ENCODE peak calls at places on chromosomes 11 and 22, in six cellular contexts. One of them, this sample, is unnamed.

GRCh38 chr11:131745405-131745804 is 375.0 kb downstream of the NTM start:
- DNase-seq in activated CD4-positive, alpha-beta T cell treated with anti-CD3 and anti-CD28 coated beads, Interleukin-2, amount 50 U/mL, for 4 hours: no peak
- DNase-seq in stimulated activated CD8-positive, alpha-beta memory T cell treated with anti-CD3 and anti-CD28 coated beads, Interleukin-4, amount 100 ng/mL, for 48 hours: no peak
- DNase-seq in left ventricle myocardium superior: no peak
- DNase-seq in globus pallidus: no peak
- DNase-seq in activated T-cell treated with anti-CD3 and anti-CD28 coated beads, Interleukin-2, amount 50 U/mL, for 72 hours: no peak
- DNase-seq in this sample: no peak

GRCh38 chr11:127136438-127136837 is 135.9 kb upstream of the KIRREL3 start:
- DNase-seq in activated CD4-positive, alpha-beta T cell treated with anti-CD3 and anti-CD28 coated beads, Interleukin-2, amount 50 U/mL, for 4 hours: no peak
- DNase-seq in stimulated activated CD8-positive, alpha-beta memory T cell treated with anti-CD3 and anti-CD28 coated beads, Interleukin-4, amount 100 ng/mL, for 48 hours: no peak
- DNase-seq in left ventricle myocardium superior: no peak
- DNase-seq in globus pallidus: no peak
- DNase-seq in activated T-cell treated with anti-CD3 and anti-CD28 coated beads, Interleukin-2, amount 50 U/mL, for 72 hours: no peak
- DNase-seq in this sample: no peak

GRCh38 chr11:96969251-96969650 is 579.4 kb downstream of the JRKL start:
- DNase-seq in activated CD4-positive, alpha-beta T cell treated with anti-CD3 and anti-CD28 coated beads, Interleukin-2, amount 50 U/mL, for 4 hours: no peak
- DNase-seq in stimulated activated CD8-positive, alpha-beta memory T cell treated with anti-CD3 and anti-CD28 coated beads, Interleukin-4, amount 100 ng/mL, for 48 hours: no peak
- DNase-seq in left ventricle myocardium superior: no peak
- DNase-seq in globus pallidus: no peak
- DNase-seq in activated T-cell treated with anti-CD3 and anti-CD28 coated beads, Interleukin-2, amount 50 U/mL, for 72 hours: no peak
- DNase-seq in this sample: no peak

GRCh38 chr11:67117667-67118058 is 1.4 kb upstream of the KDM2A start:
- DNase-seq in activated CD4-positive, alpha-beta T cell treated with anti-CD3 and anti-CD28 coated beads, Interleukin-2, amount 50 U/mL, for 4 hours: no peak
- DNase-seq in stimulated activated CD8-positive, alpha-beta memory T cell treated with anti-CD3 and anti-CD28 coated beads, Interleukin-4, amount 100 ng/mL, for 48 hours: peak; percentile 57
- DNase-seq in left ventricle myocardium superior: peak; percentile 67
- DNase-seq in globus pallidus: peak; percentile 13
- DNase-seq in activated T-cell treated with anti-CD3 and anti-CD28 coated beads, Interleukin-2, amount 50 U/mL, for 72 hours: peak; percentile 67
- DNase-seq in this sample: no peak

GRCh38 chr22:19597399-19597735 is 73.2 kb upstream of the CLDN5 start:
- DNase-seq in activated CD4-positive, alpha-beta T cell treated with anti-CD3 and anti-CD28 coated beads, Interleukin-2, amount 50 U/mL, for 4 hours: peak; percentile 26
- DNase-seq in stimulated activated CD8-positive, alpha-beta memory T cell treated with anti-CD3 and anti-CD28 coated beads, Interleukin-4, amount 100 ng/mL, for 48 hours: no peak
- DNase-seq in left ventricle myocardium superior: no peak
- DNase-seq in globus pallidus: no peak
- DNase-seq in activated T-cell treated with anti-CD3 and anti-CD28 coated beads, Interleukin-2, amount 50 U/mL, for 72 hours: peak; percentile 14
- DNase-seq in this sample: no peak

GRCh38 chr22:40014661-40015255 is 20.0 kb downstream of the FAM83F start:
- DNase-seq in activated CD4-positive, alpha-beta T cell treated with anti-CD3 and anti-CD28 coated beads, Interleukin-2, amount 50 U/mL, for 4 hours: no peak
- DNase-seq in stimulated activated CD8-positive, alpha-beta memory T cell treated with anti-CD3 and anti-CD28 coated beads, Interleukin-4, amount 100 ng/mL, for 48 hours: no peak
- DNase-seq in left ventricle myocardium superior: no peak
- DNase-seq in globus pallidus: no peak
- DNase-seq in activated T-cell treated with anti-CD3 and anti-CD28 coated beads, Interleukin-2, amount 50 U/mL, for 72 hours: no peak
- DNase-seq in this sample: no peak

GRCh38 chr11:74318241-74318932 is 6.9 kb upstream of the P4HA3 start:
- DNase-seq in activated CD4-positive, alpha-beta T cell treated with anti-CD3 and anti-CD28 coated beads, Interleukin-2, amount 50 U/mL, for 4 hours: no peak
- DNase-seq in stimulated activated CD8-positive, alpha-beta memory T cell treated with anti-CD3 and anti-CD28 coated beads, Interleukin-4, amount 100 ng/mL, for 48 hours: no peak
- DNase-seq in left ventricle myocardium superior: no peak
- DNase-seq in globus pallidus: no peak
- DNase-seq in activated T-cell treated with anti-CD3 and anti-CD28 coated beads, Interleukin-2, amount 50 U/mL, for 72 hours: no peak
- DNase-seq in this sample: no peak

GRCh38 chr11:101390539-101390938 is 193.3 kb downstream of the TRPC6 start:
- DNase-seq in activated CD4-positive, alpha-beta T cell treated with anti-CD3 and anti-CD28 coated beads, Interleukin-2, amount 50 U/mL, for 4 hours: no peak
- DNase-seq in stimulated activated CD8-positive, alpha-beta memory T cell treated with anti-CD3 and anti-CD28 coated beads, Interleukin-4, amount 100 ng/mL, for 48 hours: no peak
- DNase-seq in left ventricle myocardium superior: no peak
- DNase-seq in globus pallidus: no peak
- DNase-seq in activated T-cell treated with anti-CD3 and anti-CD28 coated beads, Interleukin-2, amount 50 U/mL, for 72 hours: no peak
- DNase-seq in this sample: no peak

GRCh38 chr11:67429038-67429668 is 859 bp downstream of the RPS6KB2 start:
- DNase-seq in activated CD4-positive, alpha-beta T cell treated with anti-CD3 and anti-CD28 coated beads, Interleukin-2, amount 50 U/mL, for 4 hours: no peak
- DNase-seq in stimulated activated CD8-positive, alpha-beta memory T cell treated with anti-CD3 and anti-CD28 coated beads, Interleukin-4, amount 100 ng/mL, for 48 hours: no peak
- DNase-seq in left ventricle myocardium superior: no peak
- DNase-seq in globus pallidus: no peak
- DNase-seq in activated T-cell treated with anti-CD3 and anti-CD28 coated beads, Interleukin-2, amount 50 U/mL, for 72 hours: no peak
- DNase-seq in this sample: no peak

GRCh38 chr11:10272132-10272531 is 21.9 kb downstream of the SBF2 start:
- DNase-seq in activated CD4-positive, alpha-beta T cell treated with anti-CD3 and anti-CD28 coated beads, Interleukin-2, amount 50 U/mL, for 4 hours: no peak
- DNase-seq in stimulated activated CD8-positive, alpha-beta memory T cell treated with anti-CD3 and anti-CD28 coated beads, Interleukin-4, amount 100 ng/mL, for 48 hours: no peak
- DNase-seq in left ventricle myocardium superior: no peak
- DNase-seq in globus pallidus: no peak
- DNase-seq in activated T-cell treated with anti-CD3 and anti-CD28 coated beads, Interleukin-2, amount 50 U/mL, for 72 hours: no peak
- DNase-seq in this sample: no peak

GRCh38 chr22:28801845-28802594 is 1.7 kb upstream of the XBP1 start:
- DNase-seq in activated CD4-positive, alpha-beta T cell treated with anti-CD3 and anti-CD28 coated beads, Interleukin-2, amount 50 U/mL, for 4 hours: no peak
- DNase-seq in stimulated activated CD8-positive, alpha-beta memory T cell treated with anti-CD3 and anti-CD28 coated beads, Interleukin-4, amount 100 ng/mL, for 48 hours: no peak
- DNase-seq in left ventricle myocardium superior: no peak
- DNase-seq in globus pallidus: no peak
- DNase-seq in activated T-cell treated with anti-CD3 and anti-CD28 coated beads, Interleukin-2, amount 50 U/mL, for 72 hours: no peak
- DNase-seq in this sample: no peak

GRCh38 chr11:131999084-131999483 is 628.7 kb downstream of the NTM start:
- DNase-seq in activated CD4-positive, alpha-beta T cell treated with anti-CD3 and anti-CD28 coated beads, Interleukin-2, amount 50 U/mL, for 4 hours: no peak
- DNase-seq in stimulated activated CD8-positive, alpha-beta memory T cell treated with anti-CD3 and anti-CD28 coated beads, Interleukin-4, amount 100 ng/mL, for 48 hours: no peak
- DNase-seq in left ventricle myocardium superior: no peak
- DNase-seq in globus pallidus: no peak
- DNase-seq in activated T-cell treated with anti-CD3 and anti-CD28 coated beads, Interleukin-2, amount 50 U/mL, for 72 hours: no peak
- DNase-seq in this sample: peak; percentile 1

GRCh38 chr22:41523464-41524221 is 20.6 kb downstream of the POLR3H start:
- DNase-seq in activated CD4-positive, alpha-beta T cell treated with anti-CD3 and anti-CD28 coated beads, Interleukin-2, amount 50 U/mL, for 4 hours: no peak
- DNase-seq in stimulated activated CD8-positive, alpha-beta memory T cell treated with anti-CD3 and anti-CD28 coated beads, Interleukin-4, amount 100 ng/mL, for 48 hours: no peak
- DNase-seq in left ventricle myocardium superior: peak; percentile 63
- DNase-seq in globus pallidus: no peak
- DNase-seq in activated T-cell treated with anti-CD3 and anti-CD28 coated beads, Interleukin-2, amount 50 U/mL, for 72 hours: no peak
- DNase-seq in this sample: no peak

GRCh38 chr11:45919276-45919675 is 1.6 kb upstream of the PEX16 start:
- DNase-seq in activated CD4-positive, alpha-beta T cell treated with anti-CD3 and anti-CD28 coated beads, Interleukin-2, amount 50 U/mL, for 4 hours: no peak
- DNase-seq in stimulated activated CD8-positive, alpha-beta memory T cell treated with anti-CD3 and anti-CD28 coated beads, Interleukin-4, amount 100 ng/mL, for 48 hours: no peak
- DNase-seq in left ventricle myocardium superior: peak; percentile 29
- DNase-seq in globus pallidus: no peak
- DNase-seq in activated T-cell treated with anti-CD3 and anti-CD28 coated beads, Interleukin-2, amount 50 U/mL, for 72 hours: no peak
- DNase-seq in this sample: no peak

GRCh38 chr11:23192256-23192655 is 332.0 kb upstream of the CCDC179 start:
- DNase-seq in activated CD4-positive, alpha-beta T cell treated with anti-CD3 and anti-CD28 coated beads, Interleukin-2, amount 50 U/mL, for 4 hours: no peak
- DNase-seq in stimulated activated CD8-positive, alpha-beta memory T cell treated with anti-CD3 and anti-CD28 coated beads, Interleukin-4, amount 100 ng/mL, for 48 hours: no peak
- DNase-seq in left ventricle myocardium superior: no peak
- DNase-seq in globus pallidus: no peak
- DNase-seq in activated T-cell treated with anti-CD3 and anti-CD28 coated beads, Interleukin-2, amount 50 U/mL, for 72 hours: no peak
- DNase-seq in this sample: no peak

GRCh38 chr11:70517996-70518907 is 119.9 kb downstream of the CTTN start:
- DNase-seq in activated CD4-positive, alpha-beta T cell treated with anti-CD3 and anti-CD28 coated beads, Interleukin-2, amount 50 U/mL, for 4 hours: no peak
- DNase-seq in stimulated activated CD8-positive, alpha-beta memory T cell treated with anti-CD3 and anti-CD28 coated beads, Interleukin-4, amount 100 ng/mL, for 48 hours: no peak
- DNase-seq in left ventricle myocardium superior: peak; percentile 21
- DNase-seq in globus pallidus: no peak
- DNase-seq in activated T-cell treated with anti-CD3 and anti-CD28 coated beads, Interleukin-2, amount 50 U/mL, for 72 hours: no peak
- DNase-seq in this sample: no peak

GRCh38 chr11:68704887-68705286 is 20.5 kb downstream of the GAL start:
- DNase-seq in activated CD4-positive, alpha-beta T cell treated with anti-CD3 and anti-CD28 coated beads, Interleukin-2, amount 50 U/mL, for 4 hours: no peak
- DNase-seq in stimulated activated CD8-positive, alpha-beta memory T cell treated with anti-CD3 and anti-CD28 coated beads, Interleukin-4, amount 100 ng/mL, for 48 hours: no peak
- DNase-seq in left ventricle myocardium superior: no peak
- DNase-seq in globus pallidus: no peak
- DNase-seq in activated T-cell treated with anti-CD3 and anti-CD28 coated beads, Interleukin-2, amount 50 U/mL, for 72 hours: no peak
- DNase-seq in this sample: no peak

GRCh38 chr11:87879118-87879517 is 296.1 kb downstream of the RAB38 start:
- DNase-seq in activated CD4-positive, alpha-beta T cell treated with anti-CD3 and anti-CD28 coated beads, Interleukin-2, amount 50 U/mL, for 4 hours: no peak
- DNase-seq in stimulated activated CD8-positive, alpha-beta memory T cell treated with anti-CD3 and anti-CD28 coated beads, Interleukin-4, amount 100 ng/mL, for 48 hours: no peak
- DNase-seq in left ventricle myocardium superior: no peak
- DNase-seq in globus pallidus: no peak
- DNase-seq in activated T-cell treated with anti-CD3 and anti-CD28 coated beads, Interleukin-2, amount 50 U/mL, for 72 hours: no peak
- DNase-seq in this sample: no peak

GRCh38 chr11:78798567-78799170 is 224.0 kb upstream of the NARS2 start:
- DNase-seq in activated CD4-positive, alpha-beta T cell treated with anti-CD3 and anti-CD28 coated beads, Interleukin-2, amount 50 U/mL, for 4 hours: no peak
- DNase-seq in stimulated activated CD8-positive, alpha-beta memory T cell treated with anti-CD3 and anti-CD28 coated beads, Interleukin-4, amount 100 ng/mL, for 48 hours: peak; percentile 73
- DNase-seq in left ventricle myocardium superior: peak; percentile 84
- DNase-seq in globus pallidus: peak; percentile 73
- DNase-seq in activated T-cell treated with anti-CD3 and anti-CD28 coated beads, Interleukin-2, amount 50 U/mL, for 72 hours: peak; percentile 47
- DNase-seq in this sample: no peak

GRCh38 chr11:101456812-101457211 is 127.0 kb downstream of the TRPC6 start:
- DNase-seq in activated CD4-positive, alpha-beta T cell treated with anti-CD3 and anti-CD28 coated beads, Interleukin-2, amount 50 U/mL, for 4 hours: no peak
- DNase-seq in stimulated activated CD8-positive, alpha-beta memory T cell treated with anti-CD3 and anti-CD28 coated beads, Interleukin-4, amount 100 ng/mL, for 48 hours: no peak
- DNase-seq in left ventricle myocardium superior: no peak
- DNase-seq in globus pallidus: no peak
- DNase-seq in activated T-cell treated with anti-CD3 and anti-CD28 coated beads, Interleukin-2, amount 50 U/mL, for 72 hours: no peak
- DNase-seq in this sample: no peak

GRCh38 chr11:19508166-19508565 is 204.5 kb upstream of the NAV2 start:
- DNase-seq in activated CD4-positive, alpha-beta T cell treated with anti-CD3 and anti-CD28 coated beads, Interleukin-2, amount 50 U/mL, for 4 hours: no peak
- DNase-seq in stimulated activated CD8-positive, alpha-beta memory T cell treated with anti-CD3 and anti-CD28 coated beads, Interleukin-4, amount 100 ng/mL, for 48 hours: no peak
- DNase-seq in left ventricle myocardium superior: no peak
- DNase-seq in globus pallidus: no peak
- DNase-seq in activated T-cell treated with anti-CD3 and anti-CD28 coated beads, Interleukin-2, amount 50 U/mL, for 72 hours: no peak
- DNase-seq in this sample: no peak

GRCh38 chr22:38569972-38570840 is at the start of gene DMC1:
- DNase-seq in activated CD4-positive, alpha-beta T cell treated with anti-CD3 and anti-CD28 coated beads, Interleukin-2, amount 50 U/mL, for 4 hours: peak; percentile 98
- DNase-seq in stimulated activated CD8-positive, alpha-beta memory T cell treated with anti-CD3 and anti-CD28 coated beads, Interleukin-4, amount 100 ng/mL, for 48 hours: peak; percentile 99
- DNase-seq in left ventricle myocardium superior: peak; percentile 94
- DNase-seq in globus pallidus: peak; percentile 88
- DNase-seq in activated T-cell treated with anti-CD3 and anti-CD28 coated beads, Interleukin-2, amount 50 U/mL, for 72 hours: peak; percentile 98
- DNase-seq in this sample: peak; percentile 87

GRCh38 chr11:113862430-113862829 is 12.9 kb downstream of the USP28 start:
- DNase-seq in activated CD4-positive, alpha-beta T cell treated with anti-CD3 and anti-CD28 coated beads, Interleukin-2, amount 50 U/mL, for 4 hours: no peak
- DNase-seq in stimulated activated CD8-positive, alpha-beta memory T cell treated with anti-CD3 and anti-CD28 coated beads, Interleukin-4, amount 100 ng/mL, for 48 hours: no peak
- DNase-seq in left ventricle myocardium superior: no peak
- DNase-seq in globus pallidus: no peak
- DNase-seq in activated T-cell treated with anti-CD3 and anti-CD28 coated beads, Interleukin-2, amount 50 U/mL, for 72 hours: no peak
- DNase-seq in this sample: no peak

GRCh38 chr11:16098827-16099226 is 257.5 kb downstream of the SOX6 start:
- DNase-seq in activated CD4-positive, alpha-beta T cell treated with anti-CD3 and anti-CD28 coated beads, Interleukin-2, amount 50 U/mL, for 4 hours: no peak
- DNase-seq in stimulated activated CD8-positive, alpha-beta memory T cell treated with anti-CD3 and anti-CD28 coated beads, Interleukin-4, amount 100 ng/mL, for 48 hours: no peak
- DNase-seq in left ventricle myocardium superior: no peak
- DNase-seq in globus pallidus: no peak
- DNase-seq in activated T-cell treated with anti-CD3 and anti-CD28 coated beads, Interleukin-2, amount 50 U/mL, for 72 hours: no peak
- DNase-seq in this sample: no peak

GRCh38 chr22:19629720-19630419 is 84.4 kb upstream of the SEPTIN5 start:
- DNase-seq in activated CD4-positive, alpha-beta T cell treated with anti-CD3 and anti-CD28 coated beads, Interleukin-2, amount 50 U/mL, for 4 hours: peak; percentile 86
- DNase-seq in stimulated activated CD8-positive, alpha-beta memory T cell treated with anti-CD3 and anti-CD28 coated beads, Interleukin-4, amount 100 ng/mL, for 48 hours: peak; percentile 93
- DNase-seq in left ventricle myocardium superior: peak; percentile 77
- DNase-seq in globus pallidus: peak; percentile 65
- DNase-seq in activated T-cell treated with anti-CD3 and anti-CD28 coated beads, Interleukin-2, amount 50 U/mL, for 72 hours: peak; percentile 85
- DNase-seq in this sample: peak; percentile 15

GRCh38 chr11:134452026-134452848 is 40.2 kb upstream of the B3GAT1 start:
- DNase-seq in activated CD4-positive, alpha-beta T cell treated with anti-CD3 and anti-CD28 coated beads, Interleukin-2, amount 50 U/mL, for 4 hours: no peak
- DNase-seq in stimulated activated CD8-positive, alpha-beta memory T cell treated with anti-CD3 and anti-CD28 coated beads, Interleukin-4, amount 100 ng/mL, for 48 hours: no peak
- DNase-seq in left ventricle myocardium superior: no peak
- DNase-seq in globus pallidus: peak; percentile 51
- DNase-seq in activated T-cell treated with anti-CD3 and anti-CD28 coated beads, Interleukin-2, amount 50 U/mL, for 72 hours: no peak
- DNase-seq in this sample: peak; percentile 34

GRCh38 chr22:45223304-45224117 is 17.2 kb downstream of the KIAA0930 start:
- DNase-seq in activated CD4-positive, alpha-beta T cell treated with anti-CD3 and anti-CD28 coated beads, Interleukin-2, amount 50 U/mL, for 4 hours: no peak
- DNase-seq in stimulated activated CD8-positive, alpha-beta memory T cell treated with anti-CD3 and anti-CD28 coated beads, Interleukin-4, amount 100 ng/mL, for 48 hours: no peak
- DNase-seq in left ventricle myocardium superior: peak; percentile 1
- DNase-seq in globus pallidus: no peak
- DNase-seq in activated T-cell treated with anti-CD3 and anti-CD28 coated beads, Interleukin-2, amount 50 U/mL, for 72 hours: no peak
- DNase-seq in this sample: no peak

GRCh38 chr11:69080361-69080973 is 31.7 kb downstream of the TPCN2 start:
- DNase-seq in activated CD4-positive, alpha-beta T cell treated with anti-CD3 and anti-CD28 coated beads, Interleukin-2, amount 50 U/mL, for 4 hours: no peak
- DNase-seq in stimulated activated CD8-positive, alpha-beta memory T cell treated with anti-CD3 and anti-CD28 coated beads, Interleukin-4, amount 100 ng/mL, for 48 hours: peak; percentile 44
- DNase-seq in left ventricle myocardium superior: no peak
- DNase-seq in globus pallidus: no peak
- DNase-seq in activated T-cell treated with anti-CD3 and anti-CD28 coated beads, Interleukin-2, amount 50 U/mL, for 72 hours: no peak
- DNase-seq in this sample: no peak

GRCh38 chr11:116895053-116895757 is 57.8 kb upstream of the APOA1 start:
- DNase-seq in activated CD4-positive, alpha-beta T cell treated with anti-CD3 and anti-CD28 coated beads, Interleukin-2, amount 50 U/mL, for 4 hours: no peak
- DNase-seq in stimulated activated CD8-positive, alpha-beta memory T cell treated with anti-CD3 and anti-CD28 coated beads, Interleukin-4, amount 100 ng/mL, for 48 hours: no peak
- DNase-seq in left ventricle myocardium superior: peak; percentile 56
- DNase-seq in globus pallidus: no peak
- DNase-seq in activated T-cell treated with anti-CD3 and anti-CD28 coated beads, Interleukin-2, amount 50 U/mL, for 72 hours: peak; percentile 4
- DNase-seq in this sample: no peak

GRCh38 chr11:3840289-3840869 is 380 bp downstream of the RHOG start:
- DNase-seq in activated CD4-positive, alpha-beta T cell treated with anti-CD3 and anti-CD28 coated beads, Interleukin-2, amount 50 U/mL, for 4 hours: peak; percentile 30
- DNase-seq in stimulated activated CD8-positive, alpha-beta memory T cell treated with anti-CD3 and anti-CD28 coated beads, Interleukin-4, amount 100 ng/mL, for 48 hours: peak; percentile 57
- DNase-seq in left ventricle myocardium superior: peak; percentile 40
- DNase-seq in globus pallidus: no peak
- DNase-seq in activated T-cell treated with anti-CD3 and anti-CD28 coated beads, Interleukin-2, amount 50 U/mL, for 72 hours: peak; percentile 53
- DNase-seq in this sample: peak; percentile 68

GRCh38 chr11:6911946-6912345 is 8.9 kb upstream of the OR2D3 start:
- DNase-seq in activated CD4-positive, alpha-beta T cell treated with anti-CD3 and anti-CD28 coated beads, Interleukin-2, amount 50 U/mL, for 4 hours: no peak
- DNase-seq in stimulated activated CD8-positive, alpha-beta memory T cell treated with anti-CD3 and anti-CD28 coated beads, Interleukin-4, amount 100 ng/mL, for 48 hours: no peak
- DNase-seq in left ventricle myocardium superior: no peak
- DNase-seq in globus pallidus: no peak
- DNase-seq in activated T-cell treated with anti-CD3 and anti-CD28 coated beads, Interleukin-2, amount 50 U/mL, for 72 hours: no peak
- DNase-seq in this sample: no peak

GRCh38 chr22:20086101-20086599 is 6.1 kb downstream of the DGCR8 start:
- DNase-seq in activated CD4-positive, alpha-beta T cell treated with anti-CD3 and anti-CD28 coated beads, Interleukin-2, amount 50 U/mL, for 4 hours: no peak
- DNase-seq in stimulated activated CD8-positive, alpha-beta memory T cell treated with anti-CD3 and anti-CD28 coated beads, Interleukin-4, amount 100 ng/mL, for 48 hours: no peak
- DNase-seq in left ventricle myocardium superior: peak; percentile 8
- DNase-seq in globus pallidus: no peak
- DNase-seq in activated T-cell treated with anti-CD3 and anti-CD28 coated beads, Interleukin-2, amount 50 U/mL, for 72 hours: no peak
- DNase-seq in this sample: no peak

This sample was measured in hypothalamus.